ENCODE peak calls at places on chromosomes 7 and 10, in six cellular contexts. S, M, L, R, F and T are unnamed samples.

GRCh38 chr7:156604311-156604710 is 36.3 kb upstream of the RNF32 start:
- DNase-seq in S (no peak), M (no peak), F (no peak), L (no peak), R (no peak), T (no peak)

GRCh38 chr10:100562008-100562672 is 26.4 kb downstream of the HIF1AN start:
- DNase-seq in F (peak), R (peak), L (peak), S (peak), M (peak), T (peak)

GRCh38 chr10:26721561-26721960 is 24.1 kb downstream of the PDSS1 start:
- DNase-seq in L (no peak), F (no peak), R (no peak), M (no peak), S (no peak), T (no peak)

GRCh38 chr7:79329464-79329863 is 124.0 kb downstream of the MAGI2 start:
- DNase-seq in L (no peak), M (no peak), R (no peak), F (no peak), S (no peak), T (no peak)

GRCh38 chr10:92857904-92858514 is 9.7 kb downstream of the EXOC6 start:
- DNase-seq in F (no peak), S (no peak), L (no peak), M (no peak), R (peak), T (no peak)

GRCh38 chr10:7891634-7892033 is 73.3 kb downstream of the TAF3 start:
- DNase-seq in R (no peak), S (no peak), L (no peak), F (no peak), M (no peak), T (no peak)

GRCh38 chr7:95723583-95724180 is 48.7 kb upstream of the DYNC1I1 start:
- DNase-seq in F (peak), S (peak), R (peak), M (peak), L (no peak), T (no peak)

GRCh38 chr7:96314402-96315108 is 7.3 kb downstream of the SLC25A13 start:
- DNase-seq in F (no peak), R (no peak), S (no peak), M (no peak), L (no peak), T (no peak)

GRCh38 chr10:13139150-13139549 is 22.2 kb upstream of the MCM10 start:
- DNase-seq in R (no peak), S (no peak), M (no peak), F (no peak), L (no peak), T (no peak)

GRCh38 chr7:21185866-21186265 is 242.0 kb upstream of the SP4 start:
- DNase-seq in M (no peak), R (no peak), F (no peak), S (no peak), L (no peak), T (no peak)

GRCh38 chr10:73246322-73246782 is 703 bp downstream of the DNAJC9 start:
- DNase-seq in L (no peak), R (no peak), M (no peak), S (no peak), F (no peak), T (no peak)

GRCh38 chr10:73641272-73642060 is at the start of gene MYOZ1:
- DNase-seq in M (no peak), S (no peak), L (no peak), R (no peak), F (no peak), T (no peak)

GRCh38 chr10:89330537-89330936 is 2.7 kb downstream of the IFIT3 start:
- DNase-seq in F (no peak), R (no peak), M (no peak), S (no peak), L (no peak), T (no peak)

GRCh38 chr7:132137681-132138080 is 438.6 kb downstream of the PLXNA4 start:
- DNase-seq in S (no peak), R (no peak), F (no peak), L (no peak), M (no peak), T (no peak)

GRCh38 chr10:42990721-42991441 is 86.0 kb upstream of the RET start:
- DNase-seq in F (no peak), S (no peak), R (no peak), L (peak), M (no peak), T (no peak)

GRCh38 chr7:34430456-34430855 is 227.6 kb upstream of the NPSR1 start:
- DNase-seq in R (no peak), L (no peak), F (no peak), S (peak), M (no peak), T (peak)
- TF ChIP-seq TAF1 in R (no peak), L (no peak), F (no peak), S (no peak), M (no peak), T (no peak)

DNA sequence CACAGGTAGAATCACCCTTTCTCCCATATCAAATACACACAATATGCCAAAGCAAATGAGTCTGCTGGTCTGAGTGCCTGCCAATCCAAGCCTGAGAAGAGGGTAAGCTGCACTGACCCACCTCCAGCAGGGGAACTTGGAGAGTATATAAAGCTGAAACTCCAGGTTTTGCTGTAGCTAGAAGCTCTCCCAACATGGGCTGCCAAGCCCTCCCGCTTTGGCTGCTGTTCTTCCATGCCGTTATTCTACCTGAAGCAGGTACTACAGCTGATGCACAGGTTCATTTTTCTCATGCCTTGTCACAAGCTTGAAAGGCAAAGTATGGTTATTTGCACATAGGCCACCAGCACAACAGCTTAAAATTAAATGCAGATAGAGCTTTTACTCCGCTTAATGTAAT is 21.5 kb upstream of the C10orf120 start:
- DNase-seq in S (no peak), F (no peak), M (no peak), L (no peak), R (no peak), T (no peak)
- TF ChIP-seq POLR2A in S (no peak), F (no peak), M (no peak), L (no peak), R (no peak), T (no peak)

GRCh38 chr10:5449227-5449626 is 36.9 kb downstream of the NET1 start:
- DNase-seq in M (no peak), F (no peak), S (no peak), R (no peak), L (no peak), T (no peak)
- TF ChIP-seq POLR2AphosphoS5 in M (no peak), F (no peak), S (no peak), R (no peak), L (no peak), T (no peak)

GRCh38 chr7:47574473-47575328 is 7.2 kb downstream of the TNS3 start:
- DNase-seq in S (peak), L (no peak), R (no peak), F (peak), M (no peak), T (peak)

GRCh38 chr7:47576031-47576908 is 5.6 kb downstream of the TNS3 start:
- DNase-seq in S (peak), M (no peak), F (no peak), R (no peak), L (no peak), T (no peak)

GRCh38 chr7:47577351-47577919 is 4.5 kb downstream of the TNS3 start:
- DNase-seq in R (no peak), M (no peak), F (no peak), S (no peak), L (no peak), T (no peak)

GRCh38 chr7:47578581-47579270 is 3.2 kb downstream of the TNS3 start:
- DNase-seq in F (no peak), M (no peak), R (no peak), L (no peak), S (peak), T (no peak)

DNA sequence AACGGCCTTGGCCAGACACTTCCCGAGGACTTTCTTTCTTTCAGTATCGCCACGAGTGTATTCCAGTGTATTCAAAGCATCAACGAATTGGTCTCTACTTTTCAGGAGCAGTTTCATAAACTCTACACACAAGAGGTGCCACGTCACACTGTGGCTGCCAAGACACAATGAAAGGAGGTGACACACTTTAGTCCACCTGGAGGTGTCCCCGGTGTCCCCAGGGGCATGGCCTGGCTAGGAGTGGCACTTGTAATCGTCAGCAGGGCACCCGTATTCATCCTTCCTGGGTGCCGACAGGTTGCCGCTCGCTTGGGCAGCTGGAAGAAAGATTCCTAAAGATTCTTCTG is 5.0 kb downstream of the TNS3 start:
- DNase-seq in S (no peak), R (no peak), F (no peak), L (no peak), M (no peak), T (no peak)
- TF ChIP-seq TAF1 in S (no peak), R (no peak), F (no peak), L (no peak), M (no peak), T (no peak)